ENCODE peak calls at places on chromosomes 3 and 15, in eight cellular contexts. F is H54; O is mesendoderm; Q is heart right ventricle; W is lower lobe of right lung; L is stimulated activated CD4-positive, alpha-beta T cell treated with anti-CD3 and anti-CD28 coated beads, TNF-alpha, amount 100 ng/mL, for 4 hours; J is globus pallidus; K is A549. R is an unnamed sample.

GRCh38 chr3:138796761-138797160 is 38.0 kb downstream of the PIK3CB start:
- DNase-seq in F (no peak), O (peak), Q (no peak), W (no peak), L (no peak), J (no peak), K (no peak), R (no peak)

GRCh38 chr15:36601497-36601932 is 22.1 kb downstream of the CDIN1 start:
- DNase-seq in F (peak), O (no peak), Q (peak), W (no peak), L (no peak), J (no peak), K (no peak), R (no peak)

GRCh38 chr3:112043621-112044201 is 9.2 kb downstream of the TMPRSS7 start:
- DNase-seq in F (peak), O (peak), Q (peak), W (no peak), L (peak), J (peak), K (peak), R (peak)

GRCh38 chr3:50260942-50261441 is 8.0 kb upstream of the SEMA3B start:
- DNase-seq in F (no peak), O (no peak), Q (no peak), W (no peak), L (no peak), J (no peak), K (no peak), R (no peak)

GRCh38 chr3:64163755-64164148 is 61.5 kb downstream of the PRICKLE2 start:
- DNase-seq in F (peak), O (peak), Q (no peak), W (no peak), L (no peak), J (no peak), K (peak), R (no peak)

GRCh38 chr3:50671331-50671730 is 3.4 kb upstream of the DOCK3 start:
- DNase-seq in F (peak), O (no peak), Q (no peak), W (no peak), L (no peak), J (no peak), K (peak), R (no peak)

GRCh38 chr3:9362731-9363530 is at the start of gene THUMPD3:
- DNase-seq in F (peak), O (peak), Q (peak), W (peak), L (peak), J (peak), K (peak), R (peak)

GRCh38 chr15:60424006-60424405 is 26.2 kb upstream of the ANXA2 start:
- DNase-seq in F (no peak), O (no peak), Q (no peak), W (no peak), L (no peak), J (no peak), K (no peak), R (no peak)

GRCh38 chr15:84747423-84748273 is 744 bp upstream of the ZNF592 start:
- DNase-seq in F (peak), O (peak), Q (peak), W (peak), L (peak), J (peak), K (peak), R (peak)

GRCh38 chr15:47326934-47327333 is 390.4 kb upstream of the SEMA6D start:
- DNase-seq in F (no peak), O (no peak), Q (no peak), W (no peak), L (no peak), J (no peak), K (no peak), R (no peak)

GRCh38 chr3:70000563-70001081 is 1.1 kb downstream of the SAMMSON start:
- DNase-seq in F (no peak), O (no peak), Q (no peak), W (no peak), L (no peak), J (peak), K (peak), R (no peak)

GRCh38 chr3:43522702-43523362 is 99.0 kb downstream of the ANO10 start:
- DNase-seq in F (no peak), O (no peak), Q (no peak), W (no peak), L (no peak), J (no peak), K (peak), R (no peak)

GRCh38 chr3:47365213-47366153 is 15.3 kb upstream of the PTPN23 start:
- DNase-seq in F (no peak), O (no peak), Q (peak), W (no peak), L (no peak), J (no peak), K (no peak), R (no peak)